ENCODE peak calls at places on chromosome 19, in four cellular contexts. K is caudate nucleus, Y is amniotic stem cell, R is adipocyte. Z is an unnamed sample.
A peak's percentile ranks its signal among the peaks of the same experiment; 100 is the strongest.

GRCh38 chr19:10353793-10354391 is 14.5 kb upstream of the ICAM3 start:
- DNase-seq in R (peak; percentile 45), Y (no peak), K (no peak), Z (peak; percentile 28)

GRCh38 chr19:14473915-14474578 is 1.1 kb downstream of the PTGER1 start:
- DNase-seq in R (no peak), Y (no peak), K (no peak), Z (no peak)

GRCh38 chr19:38290631-38291147 is 13.4 kb upstream of the C19orf33 start:
- DNase-seq in K (no peak), Y (peak; percentile 78), R (peak; percentile 90), Z (no peak)

GRCh38 chr19:6069268-6069771 is 41.0 kb downstream of the RFX2 start:
- DNase-seq in R (no peak), K (no peak), Y (no peak), Z (no peak)

GRCh38 chr19:36489920-36490415 is 607 bp upstream of the ZNF566 start:
- DNase-seq in K (no peak), R (no peak), Y (no peak), Z (peak; percentile 99)

GRCh38 chr19:49017041-49017665 is at the start of gene LHB:
- DNase-seq in R (no peak), Y (no peak), K (no peak), Z (no peak)

GRCh38 chr19:34960103-34960805 is 3.8 kb downstream of the ZNF792 start:
- DNase-seq in K (no peak), R (no peak), Y (no peak), Z (no peak)

GRCh38 chr19:45768644-45769053 is 403 bp downstream of the SIX5 start:
- DNase-seq in R (peak; percentile 82), K (no peak), Y (peak; percentile 26), Z (no peak)

GRCh38 chr19:16540948-16541347 is 1.3 kb downstream of the CHERP start:
- DNase-seq in Y (no peak), K (no peak), R (no peak), Z (no peak)

GRCh38 chr19:30662211-30662861 is 290.2 kb downstream of the ZNF536 start:
- DNase-seq in Y (no peak), K (no peak), R (no peak), Z (no peak)

GRCh38 chr19:21084343-21084742 is 2.3 kb downstream of the ZNF714 start:
- DNase-seq in R (peak; percentile 35), K (no peak), Y (no peak), Z (no peak)

GRCh38 chr19:11373166-11373884 is 1.1 kb upstream of the SWSAP1 start:
- DNase-seq in R (no peak), K (no peak), Y (no peak), Z (peak; percentile 24)

GRCh38 chr19:50932018-50932689 is 20.7 kb downstream of the KLK5 start:
- DNase-seq in Y (no peak), R (no peak), K (no peak), Z (no peak)

GRCh38 chr19:1577929-1578618 is 9.9 kb upstream of the MEX3D start:
- DNase-seq in K (no peak), Y (no peak), R (no peak), Z (no peak)

GRCh38 chr19:29287061-29287460 is 74.1 kb upstream of the UQCRFS1 start:
- DNase-seq in Y (no peak), K (no peak), R (no peak), Z (no peak)

GRCh38 chr19:19361075-19361594 is 40.5 kb downstream of the MAU2 start:
- DNase-seq in Y (peak; percentile 41), R (peak; percentile 92), K (no peak), Z (peak; percentile 42)

GRCh38 chr19:13597625-13598024 is 91.3 kb upstream of the CACNA1A start:
- DNase-seq in K (no peak), Y (peak; percentile 30), R (peak; percentile 88), Z (peak; percentile 24)

GRCh38 chr19:36916991-36917390 is 859 bp downstream of the ZNF568 start:
- DNase-seq in K (no peak), Y (no peak), R (no peak), Z (no peak)

GRCh38 chr19:3771906-3772450 is at the start of gene RAX2:
- DNase-seq in K (no peak), R (no peak), Y (no peak), Z (no peak)

GRCh38 chr19:40322271-40322610 is 26.0 kb downstream of the C19orf47 start:
- DNase-seq in Y (no peak), K (no peak), R (no peak), Z (no peak)

GRCh38 chr19:54439174-54439851 is 9.7 kb upstream of the LENG8 start:
- DNase-seq in K (no peak), Y (no peak), R (peak; percentile 34), Z (no peak)

GRCh38 chr19:11435833-11436313 is 438 bp downstream of the PRKCSH start:
- DNase-seq in K (no peak), R (peak; percentile 54), Y (no peak), Z (no peak)

GRCh38 chr19:6739884-6740588 is 556 bp downstream of the TRIP10 start:
- DNase-seq in R (peak; percentile 57), Y (no peak), K (no peak), Z (peak; percentile 6)

GRCh38 chr19:57171551-57172081 is 4.3 kb upstream of the DUXA start:
- DNase-seq in R (peak; percentile 57), K (no peak), Y (no peak), Z (no peak)